ENCODE peak calls at places on chromosomes 16 and 17, in six cellular contexts. N is H9, R is neuronal stem cell, Z is H1, S is IMR-90, X is trophoblast cell. H is an unnamed sample.

GRCh38 chr17:81459224-81459623 is 53.4 kb downstream of the ACTG1 start:
- DNase-seq in Z (no peak), R (no peak), S (no peak), X (peak), N (no peak), H (no peak)

GRCh38 chr17:44872131-44872768 is 24.6 kb downstream of the HIGD1B start:
- DNase-seq in Z (no peak), N (no peak), X (no peak), S (no peak), R (no peak), H (no peak)

GRCh38 chr17:41254861-41255260 is 323 bp upstream of the KRTAP9-9 start:
- DNase-seq in S (peak), R (no peak), X (no peak), N (no peak), Z (no peak), H (no peak)

GRCh38 chr16:30352488-30353401 is 2.4 kb downstream of the CD2BP2 start:
- DNase-seq in R (no peak), S (no peak), X (no peak), Z (no peak), N (no peak), H (no peak)

GRCh38 chr17:64306850-64307463 is 43.9 kb upstream of the TEX2 start:
- DNase-seq in X (peak), N (peak), S (peak), R (peak), Z (peak), H (peak)

GRCh38 chr17:65556014-65556909 is 5.2 kb downstream of the AXIN2 start:
- DNase-seq in Z (no peak), N (peak), R (peak), X (peak), S (peak), H (peak)

GRCh38 chr16:53041196-53041977 is 11.3 kb downstream of the CHD9NB start:
- DNase-seq in R (no peak), Z (no peak), X (no peak), S (peak), N (peak), H (peak)

GRCh38 chr16:31352344-31353115 is 2.4 kb upstream of the ITGAX start:
- DNase-seq in S (no peak), X (peak), R (no peak), Z (no peak), N (no peak), H (no peak)

GRCh38 chr16:4021070-4021779 is 95.0 kb downstream of the ADCY9 start:
- DNase-seq in N (no peak), R (no peak), X (peak), S (no peak), Z (no peak), H (no peak)

GRCh38 chr17:44585315-44585714 is 28.0 kb downstream of the FZD2 start:
- DNase-seq in S (no peak), R (no peak), Z (no peak), X (peak), N (no peak), H (no peak)

GRCh38 chr16:81717662-81718189 is 61.4 kb upstream of the PLCG2 start:
- DNase-seq in X (no peak), S (no peak), R (no peak), Z (no peak), N (no peak), H (no peak)

DNA sequence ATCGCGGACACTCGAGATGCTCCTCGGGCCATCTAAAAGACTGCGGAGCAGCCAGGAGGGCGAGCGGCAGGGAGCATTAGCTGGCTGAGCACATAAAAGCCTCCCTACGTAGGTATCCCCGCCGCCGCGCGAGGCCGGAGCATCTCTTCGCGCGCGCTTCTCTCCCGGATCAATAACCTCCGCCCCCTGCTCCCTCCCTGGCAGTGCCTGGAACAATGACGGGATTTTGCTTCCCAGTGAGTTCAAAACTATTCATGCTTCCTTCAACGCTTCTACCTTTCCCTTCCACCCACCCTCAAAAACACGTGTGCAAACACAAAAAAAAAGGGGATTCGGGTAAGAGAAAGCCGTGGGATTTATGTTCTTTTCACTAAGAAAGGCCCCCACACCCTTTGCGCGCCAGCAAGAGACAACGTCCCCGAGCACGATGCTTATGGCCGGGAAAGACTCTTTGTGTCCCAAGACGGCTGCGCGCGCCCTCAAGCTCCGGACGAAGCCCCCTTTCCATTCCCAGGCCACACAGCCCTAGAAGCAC is 899 bp downstream of the CENPV start:
- DNase-seq in X (no peak), N (peak), R (peak), S (peak), Z (no peak), H (peak)
- H3K9ac ChIP-seq in X (no peak), N (peak), R (peak), S (peak), Z (peak), H (peak)

GRCh38 chr17:6959700-6960099 is 36.1 kb upstream of the ALOX12 start:
- DNase-seq in N (no peak), R (no peak), Z (no peak), S (no peak), X (no peak), H (no peak)
- H3K14ac ChIP-seq in N (no peak), R (no peak), Z (no peak), S (no peak), X (no peak), H (no peak)

GRCh38 chr17:48247038-48247437 is 139.5 kb downstream of the SNX11 start:
- DNase-seq in Z (no peak), R (no peak), X (no peak), N (no peak), S (no peak), H (no peak)

GRCh38 chr17:48246623-48247022 is 139.1 kb downstream of the SNX11 start:
- DNase-seq in N (no peak), R (no peak), Z (no peak), X (peak), S (peak), H (peak)

GRCh38 chr17:48244814-48245213 is 137.2 kb downstream of the SNX11 start:
- DNase-seq in N (no peak), X (no peak), Z (no peak), S (no peak), R (no peak), H (no peak)

GRCh38 chr17:48241770-48242497 is 134.4 kb downstream of the SNX11 start:
- DNase-seq in R (no peak), S (no peak), N (no peak), X (no peak), Z (no peak), H (no peak)

DNA sequence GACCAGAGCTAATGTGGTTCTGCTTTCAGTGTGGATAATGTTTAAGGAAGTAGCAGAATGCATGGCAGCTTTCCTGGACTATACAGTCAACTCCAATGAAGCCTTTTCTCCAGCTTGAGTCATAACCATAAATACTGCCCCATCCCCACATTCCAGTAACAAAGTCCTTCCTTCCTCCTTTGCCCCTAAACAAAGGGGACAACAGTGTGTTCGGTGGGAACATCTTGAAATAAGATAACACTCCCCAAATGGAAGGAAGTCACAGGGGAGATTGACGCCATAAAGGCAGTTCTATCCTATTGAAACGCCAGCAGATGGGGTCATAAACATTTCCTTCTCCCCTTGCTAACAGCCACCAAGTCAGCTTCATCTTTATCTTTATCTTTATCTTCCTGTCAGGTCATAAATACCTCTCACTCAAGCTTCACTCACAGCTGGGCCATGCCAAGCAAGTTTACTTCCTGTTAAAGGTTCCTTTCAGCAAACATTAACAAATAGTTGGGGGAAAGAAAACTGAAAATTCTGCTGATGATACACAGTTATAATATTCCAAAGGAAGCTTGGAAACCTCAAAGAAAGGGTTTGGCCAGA is 136.7 kb downstream of the SNX11 start:
- DNase-seq in X (no peak), R (no peak), N (no peak), Z (no peak), S (peak), H (peak)
- H3K9ac ChIP-seq in X (no peak), R (no peak), N (no peak), Z (no peak), S (no peak), H (peak)

GRCh38 chr17:27442702-27443101 is 13.5 kb upstream of the KSR1 start:
- DNase-seq in X (no peak), N (no peak), R (no peak), Z (no peak), S (no peak), H (no peak)
- H3K14ac ChIP-seq in X (no peak), N (no peak), R (no peak), Z (no peak), S (peak), H (no peak)

GRCh38 chr16:67915831-67916723 is 15.6 kb downstream of the CTRL start:
- DNase-seq in X (no peak), R (no peak), N (no peak), Z (no peak), S (peak), H (no peak)
- H3K9ac ChIP-seq in X (peak), R (peak), N (no peak), Z (no peak), S (no peak), H (no peak)

GRCh38 chr16:1034230-1035065 is 38.1 kb upstream of the SSTR5 start:
- DNase-seq in S (no peak), R (no peak), Z (no peak), N (no peak), X (no peak), H (no peak)

GRCh38 chr16:1037023-1037933 is 35.3 kb upstream of the SSTR5 start:
- DNase-seq in N (no peak), Z (no peak), S (peak), X (no peak), R (no peak), H (no peak)

GRCh38 chr16:1033128-1033679 is 39.3 kb upstream of the SSTR5 start:
- DNase-seq in S (no peak), X (no peak), N (no peak), R (no peak), Z (no peak), H (no peak)

GRCh38 chr16:1036121-1036520 is 36.4 kb upstream of the SSTR5 start:
- DNase-seq in S (no peak), N (no peak), X (no peak), Z (no peak), R (no peak), H (no peak)

DNA sequence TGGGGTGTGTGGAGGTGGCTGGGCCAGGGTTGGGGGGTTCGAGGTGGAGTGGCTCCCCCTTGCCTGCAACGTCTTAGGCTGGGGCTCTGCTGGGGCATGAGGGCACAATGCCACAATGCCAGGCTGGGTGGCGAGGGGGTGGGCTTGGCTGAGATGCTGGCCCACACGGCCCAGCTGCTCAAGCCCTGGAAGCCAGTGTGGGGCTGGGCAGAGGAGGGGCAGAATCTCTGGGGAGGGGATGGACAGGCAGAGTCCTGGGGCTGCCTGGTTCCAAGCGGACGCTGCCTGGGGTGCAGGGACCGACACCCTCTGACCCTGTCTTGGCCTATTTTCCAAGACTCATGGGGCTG is 37.5 kb upstream of the SSTR5 start:
- DNase-seq in S (no peak), R (no peak), N (no peak), X (no peak), Z (no peak), H (no peak)
- H3K14ac ChIP-seq in S (no peak), R (peak), N (peak), X (no peak), Z (no peak), H (no peak)

GRCh38 chr16:25260416-25260815 is 2.8 kb upstream of the ZKSCAN2 start:
- DNase-seq in N (no peak), S (peak), X (peak), Z (no peak), R (no peak), H (peak)
- H3K9ac ChIP-seq in N (peak), S (no peak), X (no peak), Z (no peak), R (no peak), H (no peak)

GRCh38 chr17:12993631-12994030 is 24.2 kb downstream of the ELAC2 start:
- DNase-seq in N (no peak), Z (no peak), S (no peak), X (no peak), R (no peak), H (no peak)
- H3K14ac ChIP-seq in N (no peak), Z (no peak), S (no peak), X (no peak), R (no peak), H (no peak)

GRCh38 chr17:19646788-19647696 is 1.5 kb upstream of the ALDH3A2 start:
- DNase-seq in R (no peak), N (peak), S (no peak), Z (no peak), X (peak), H (peak)
- H3K9ac ChIP-seq in R (no peak), N (no peak), S (no peak), Z (no peak), X (no peak), H (peak)

DNA sequence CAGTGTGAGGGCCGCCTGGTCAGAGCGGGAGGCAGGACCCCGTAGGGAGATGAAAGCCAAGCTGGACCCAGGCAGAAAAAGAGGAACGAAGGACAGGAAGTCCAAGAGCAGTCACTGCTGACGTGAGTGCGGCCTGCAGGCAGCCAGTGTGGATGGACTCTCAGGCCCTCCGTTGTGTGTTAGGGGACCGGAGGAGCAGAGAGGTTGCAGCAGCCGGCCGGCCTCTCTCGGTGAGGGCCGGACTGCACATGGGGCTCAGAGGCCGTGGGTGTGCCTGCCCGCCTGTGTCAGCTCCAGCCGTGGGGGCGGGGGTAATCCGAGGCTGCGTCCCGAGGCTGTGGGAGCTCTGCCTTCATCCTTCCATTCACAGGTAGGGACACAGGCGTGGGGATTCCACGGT is 67.4 kb downstream of the JPH3 start:
- DNase-seq in X (no peak), Z (no peak), S (no peak), R (no peak), N (no peak), H (no peak)
- H3K14ac ChIP-seq in X (no peak), Z (no peak), S (no peak), R (peak), N (peak), H (no peak)